ENCODE peak calls at places on chromosomes 4 and X, in nine cellular contexts. G is cardiac septum, W is left ventricle myocardium inferior, E is lower leg skin, B is NCI-H460, T is omental fat pad, D is AG08396, L is T-helper 9 cell, X is NCI-H748 treated with DMSO at 0.1 percent for 48 hours. Y is an unnamed sample.

GRCh38 chrX:150587585-150588503 is 19.4 kb downstream of the MTM1 start:
- DNase-seq in W (no peak), B (no peak), L (peak), E (no peak), D (peak), G (no peak), X (peak), T (no peak), Y (peak)

GRCh38 chrX:69163936-69164741 is 1.1 kb downstream of the PJA1 start:
- DNase-seq in B (no peak), X (peak), D (peak), L (peak), G (peak), T (no peak), E (no peak), W (no peak), Y (peak)

GRCh38 chr4:1514612-1515011 is 108.4 kb upstream of the NKX1-1 start:
- DNase-seq in L (no peak), B (no peak), E (no peak), T (no peak), X (no peak), W (no peak), D (no peak), G (no peak), Y (no peak)

GRCh38 chrX:71996826-71997225 is 86.2 kb downstream of the NHSL2 start:
- DNase-seq in E (no peak), B (no peak), T (no peak), L (no peak), G (no peak), D (peak), X (no peak), W (peak), Y (no peak)

GRCh38 chr4:24764305-24764704 is 31.1 kb upstream of the SOD3 start:
- DNase-seq in X (no peak), E (no peak), L (no peak), T (no peak), W (no peak), G (no peak), D (no peak), B (no peak), Y (no peak)

GRCh38 chr4:6908397-6909112 is 1.1 kb upstream of the TBC1D14 start:
- DNase-seq in B (no peak), W (no peak), D (peak), X (no peak), T (no peak), G (no peak), L (no peak), E (no peak), Y (no peak)

GRCh38 chrX:111216293-111216801 is 53.9 kb downstream of the CAPN6 start:
- DNase-seq in W (no peak), G (no peak), X (no peak), D (no peak), L (no peak), E (no peak), T (no peak), B (no peak), Y (no peak)

GRCh38 chr4:34850983-34851382 is 1393.3 kb downstream of the ARAP2 start:
- DNase-seq in W (no peak), E (no peak), L (no peak), X (no peak), T (no peak), G (no peak), D (no peak), B (no peak), Y (no peak)

GRCh38 chrX:130594453-130594916 is 192.7 kb downstream of the RBMX2 start:
- DNase-seq in D (no peak), G (no peak), T (no peak), W (no peak), E (no peak), L (no peak), X (peak), B (no peak), Y (no peak)

GRCh38 chrX:45232139-45232538 is 31.5 kb upstream of the DIPK2B start:
- DNase-seq in G (no peak), X (no peak), B (no peak), T (no peak), D (no peak), W (no peak), L (no peak), E (no peak), Y (no peak)

GRCh38 chr4:182829196-182829595 is 88.0 kb downstream of the DCTD start:
- DNase-seq in B (no peak), L (no peak), G (no peak), D (no peak), X (no peak), W (no peak), T (no peak), E (no peak), Y (no peak)

GRCh38 chr4:1192091-1192492 is 19.7 kb upstream of the SPON2 start:
- DNase-seq in T (peak), G (peak), D (peak), W (peak), E (peak), L (no peak), B (peak), X (no peak), Y (no peak)

GRCh38 chr4:14184265-14184664 is 556.7 kb upstream of the BOD1L1 start:
- DNase-seq in X (no peak), B (no peak), G (no peak), D (no peak), T (no peak), E (no peak), W (peak), L (no peak), Y (no peak)

GRCh38 chrX:3440981-3441380 is 94.5 kb upstream of the MXRA5 start:
- DNase-seq in W (no peak), B (no peak), G (no peak), L (no peak), X (no peak), D (no peak), E (no peak), T (no peak), Y (no peak)

GRCh38 chr4:38949416-38950051 is 81.9 kb downstream of the FAM114A1 start:
- DNase-seq in D (no peak), L (peak), W (no peak), G (no peak), B (no peak), E (no peak), T (no peak), X (no peak), Y (no peak)

GRCh38 chr4:143336828-143337599 is at the start of gene GAB1:
- DNase-seq in X (no peak), L (no peak), E (peak), D (peak), G (peak), B (peak), W (peak), T (no peak), Y (no peak)

GRCh38 chr4:77043507-77044131 is 32.2 kb downstream of the CCNI start:
- DNase-seq in T (no peak), L (no peak), X (no peak), D (no peak), W (no peak), E (peak), B (no peak), G (no peak), Y (no peak)

GRCh38 chr4:78322032-78322431 is 229.5 kb upstream of the ANXA3 start:
- DNase-seq in X (no peak), D (no peak), G (no peak), E (no peak), L (no peak), T (no peak), W (no peak), B (no peak), Y (no peak)

Y was measured in effector CD8-positive, alpha-beta T cell.